ENCODE peak calls at places on chromosomes 1 and 21, in five cellular contexts. A is ovary; D is pancreas; M is heart left ventricle; I is CD8-positive, alpha-beta T cell. Z is an unnamed sample.

GRCh38 chr1:216910081-216910840 is 187.0 kb upstream of the ESRRG start:
- DNase-seq in A (no peak), D (no peak), M (no peak), I (no peak), Z (no peak)

GRCh38 chr1:222995620-222996306 is 147.3 kb downstream of the TLR5 start:
- DNase-seq in A (no peak), D (no peak), M (no peak), I (no peak), Z (no peak)

GRCh38 chr1:94832446-94832845 is 12.3 kb downstream of the SLC44A3 start:
- DNase-seq in A (no peak), D (no peak), M (no peak), I (no peak), Z (no peak)

GRCh38 chr1:241513378-241513777 is 6.2 kb downstream of the FH start:
- DNase-seq in A (no peak), D (no peak), M (no peak), I (no peak), Z (no peak)

GRCh38 chr1:117657031-117657430 is 51.2 kb downstream of the TENT5C start:
- DNase-seq in A (no peak), D (no peak), M (no peak), I (no peak), Z (no peak)

GRCh38 chr1:22176258-22176657 is 33.4 kb upstream of the WNT4 start:
- DNase-seq in A (no peak), D (peak; percentile 31), M (no peak), I (no peak), Z (no peak)

GRCh38 chr1:203368624-203369451 is 17.9 kb upstream of the FMOD start:
- DNase-seq in A (peak; percentile 75), D (no peak), M (peak; percentile 64), I (no peak), Z (no peak)

GRCh38 chr21:36419996-36420395 is 34.8 kb downstream of the CHAF1B start:
- DNase-seq in A (peak; percentile 80), D (peak; percentile 86), M (peak; percentile 81), I (peak; percentile 55), Z (peak; percentile 84)

GRCh38 chr1:116569776-116570357 is 959 bp downstream of the CD58 start:
- DNase-seq in A (peak; percentile 47), D (no peak), M (peak; percentile 54), I (peak; percentile 59), Z (no peak)

GRCh38 chr1:180167021-180167701 is 12.5 kb downstream of the QSOX1 start:
- DNase-seq in A (no peak), D (peak; percentile 49), M (no peak), I (no peak), Z (no peak)

GRCh38 chr1:180170569-180170968 is 15.9 kb downstream of the QSOX1 start:
- DNase-seq in A (no peak), D (no peak), M (no peak), I (no peak), Z (no peak)

GRCh38 chr1:180167721-180168467 is 13.2 kb downstream of the QSOX1 start:
- DNase-seq in A (no peak), D (peak; percentile 92), M (no peak), I (no peak), Z (no peak)

GRCh38 chr1:180169641-180170155 is 15.0 kb downstream of the QSOX1 start:
- DNase-seq in A (no peak), D (peak; percentile 71), M (no peak), I (no peak), Z (no peak)

DNA sequence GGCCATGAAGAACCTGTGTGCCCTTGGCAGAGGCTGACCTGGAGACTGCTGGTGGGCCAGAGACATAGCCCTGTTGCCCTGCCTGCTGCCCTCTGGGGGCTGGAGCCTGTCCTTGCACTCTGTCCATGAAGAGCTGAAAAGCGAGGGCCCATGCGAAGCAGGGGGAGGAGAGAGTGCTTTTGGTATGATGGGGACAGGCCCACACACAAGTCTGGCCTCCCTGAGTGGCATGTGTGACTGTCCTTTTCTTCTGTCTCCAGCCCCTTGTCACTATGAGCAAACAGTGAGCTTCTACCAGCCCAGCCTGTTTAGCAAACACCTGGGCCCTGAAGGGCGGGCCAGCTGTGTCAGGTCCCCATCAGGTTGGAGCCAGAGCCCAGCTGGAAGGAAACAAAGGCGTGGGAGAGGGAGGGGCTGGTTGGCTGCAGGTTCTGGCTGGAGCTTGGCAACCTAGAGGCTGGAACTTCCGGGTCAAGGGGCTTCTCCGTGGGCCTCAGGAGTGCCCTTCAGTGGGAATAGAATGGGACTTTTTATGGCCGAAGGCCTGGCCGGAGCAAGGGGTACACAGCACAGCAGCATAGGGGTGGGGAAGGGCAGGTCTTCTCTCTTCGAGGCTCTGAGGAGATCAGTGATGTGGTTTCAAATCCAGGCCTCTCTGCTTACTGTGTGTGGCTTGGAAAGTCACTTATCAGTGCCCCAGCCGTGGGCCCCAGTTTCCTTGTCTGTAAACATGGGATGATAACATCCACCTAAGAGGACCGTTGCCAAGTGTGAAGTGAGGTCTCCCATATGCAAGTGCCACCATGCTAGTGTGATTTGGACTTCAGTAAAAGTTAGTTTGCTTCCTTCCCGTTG is 14.3 kb downstream of the QSOX1 start:
- DNase-seq in A (no peak), D (peak; percentile 85), M (no peak), I (no peak), Z (no peak)
- TF ChIP-seq CTCF in A (no peak), D (peak; percentile 27), M (peak; percentile 38), I (peak; percentile 17), Z (peak; percentile 27)

DNA sequence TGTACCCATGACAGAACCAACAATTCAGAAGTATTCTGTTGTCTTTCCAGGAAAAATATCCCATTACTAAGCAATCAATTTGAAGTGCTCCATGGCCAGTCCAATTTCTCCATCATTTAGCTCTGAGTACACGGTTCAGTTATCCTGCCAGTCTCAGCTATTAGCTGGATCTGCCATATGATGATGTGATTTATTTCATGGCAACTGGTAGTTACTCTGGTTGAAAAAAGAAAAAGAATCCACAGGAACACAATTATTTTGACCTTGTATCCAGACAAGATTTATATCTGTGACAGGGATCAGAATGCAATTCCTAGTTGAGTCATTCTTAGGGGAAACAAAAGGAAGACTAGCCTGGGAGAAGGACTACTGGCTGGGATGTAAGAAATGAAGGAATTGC is 70.6 kb upstream of the GORAB start:
- DNase-seq in A (no peak), D (no peak), M (no peak), I (no peak), Z (no peak)
- H3K4me3 ChIP-seq in A (no peak overlapping the region), D (no peak overlapping the region), M (no peak overlapping the region), I (no peak overlapping the region), Z (no peak overlapping the region)

DNA sequence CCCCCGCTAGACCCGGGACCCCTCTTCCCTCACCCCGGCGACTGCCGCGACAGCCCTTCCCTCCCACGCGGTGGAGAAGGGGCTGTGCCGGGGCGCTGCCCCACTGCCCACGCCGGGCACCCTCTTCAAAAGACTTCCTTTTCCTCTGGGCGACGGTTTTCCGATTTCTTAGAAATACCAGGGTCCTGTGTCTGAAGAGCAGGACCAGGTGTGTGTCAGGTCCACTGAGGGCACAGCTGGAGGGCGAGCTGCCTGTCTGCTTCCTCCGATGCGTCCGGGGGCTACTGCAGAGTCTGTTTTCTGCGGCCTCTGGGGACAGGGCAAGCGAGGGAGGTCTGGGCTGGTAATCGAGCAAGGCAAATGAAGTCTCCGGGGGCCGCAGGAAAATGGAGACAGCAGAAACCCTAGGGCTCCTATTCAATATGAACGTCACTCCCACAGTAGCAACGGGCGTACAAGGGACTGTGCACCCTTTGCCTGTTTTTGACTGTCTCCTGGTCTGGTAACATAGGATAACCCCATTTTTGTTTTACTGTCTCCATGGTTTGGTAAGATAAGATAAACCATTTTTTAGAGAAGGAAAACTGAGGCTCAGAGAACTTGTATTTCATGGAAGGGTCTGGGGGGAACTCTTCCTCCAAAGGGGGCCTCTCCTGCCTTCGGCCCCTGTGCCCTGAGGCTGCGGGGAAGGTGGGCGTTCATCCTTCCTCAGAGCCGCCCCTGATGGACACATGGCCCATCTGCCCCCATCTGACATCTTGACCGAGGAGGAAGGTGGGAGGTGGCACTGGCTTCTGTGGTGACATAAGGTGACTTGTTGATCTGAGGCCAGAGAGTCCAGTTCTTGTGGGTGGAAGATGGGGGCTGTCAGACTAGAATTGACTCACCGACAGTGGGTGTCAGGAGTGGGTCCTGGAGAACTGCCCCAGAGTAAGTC is 970 bp downstream of the TNFRSF1B start:
- DNase-seq in A (no peak), D (no peak), M (no peak), I (no peak), Z (no peak)
- H3K27ac ChIP-seq in A (peak overlapping the region; percentile 26), D (peak overlapping the region; percentile 70), M (peak overlapping the region; percentile 86), I (peak overlapping the region; percentile 61), Z (peak overlapping the region; percentile 60)

GRCh38 chr1:40855513-40855912 is 6.7 kb downstream of the CITED4 start:
- DNase-seq in A (no peak), D (no peak), M (no peak), I (no peak), Z (no peak)
- TF ChIP-seq CTCF in A (no peak), D (no peak), M (no peak), I (no peak), Z (peak; percentile 21)

DNA sequence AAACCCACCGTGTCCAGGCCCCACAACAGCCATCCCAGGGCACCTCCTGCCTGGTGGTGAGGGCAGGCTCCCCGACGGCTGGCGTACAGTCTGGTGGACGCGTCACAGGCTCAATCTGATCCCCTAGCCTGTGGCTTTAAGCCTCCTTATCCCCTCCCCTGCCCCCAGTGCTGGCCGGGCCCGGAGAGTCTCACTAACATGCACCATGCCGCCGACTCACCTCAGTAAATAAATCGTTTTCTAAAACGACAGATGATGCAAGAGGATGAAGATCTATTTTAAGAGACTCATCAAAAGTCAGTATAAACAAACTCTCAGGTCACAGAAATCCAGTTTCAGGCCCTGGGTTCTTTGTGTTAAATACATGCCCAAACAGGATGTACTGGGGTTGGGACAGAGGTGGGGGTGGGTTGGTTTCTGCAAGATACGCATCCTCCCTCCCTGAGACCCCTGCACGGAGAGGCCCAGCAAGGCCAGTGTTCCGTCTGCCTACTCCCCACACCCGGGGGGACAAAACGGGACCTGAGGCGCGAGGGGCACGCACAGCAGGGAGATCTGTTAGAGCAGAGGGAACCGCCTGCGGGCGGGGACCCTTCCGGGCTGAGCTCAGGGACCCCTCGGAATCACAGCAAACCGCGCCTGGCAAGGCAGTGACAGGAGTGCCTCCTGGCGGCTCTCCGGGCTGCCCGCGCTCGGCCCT is 3.1 kb downstream of the PANK4 start:
- DNase-seq in A (no peak), D (no peak), M (no peak), I (no peak), Z (no peak)
- H3K4me3 ChIP-seq in A (no peak overlapping the region), D (no peak overlapping the region), M (no peak overlapping the region), I (peak overlapping the region; percentile 98), Z (no peak overlapping the region)